ENCODE peak calls at places on chromosome 4, in eight cellular contexts. One of them, this sample, is unnamed.

GRCh38 chr4:88991746-88992145 is 65.2 kb downstream of the FAM13A start:
- DNase-seq in HT1080: peak
- DNase-seq in H1: no peak
- DNase-seq in HFFc6: peak
- DNase-seq in naive B cell: no peak
- DNase-seq in T-helper 2 cell: no peak
- DNase-seq in head of caudate nucleus: no peak
- DNase-seq in ELR: no peak
- DNase-seq in this sample: no peak

GRCh38 chr4:184810720-184811119 is 15.0 kb downstream of the ACSL1 start:
- DNase-seq in HT1080: no peak
- DNase-seq in naive B cell: no peak
- DNase-seq in head of caudate nucleus: no peak
- DNase-seq in H1: no peak
- DNase-seq in HFFc6: no peak
- DNase-seq in T-helper 2 cell: no peak
- DNase-seq in ELR: no peak
- DNase-seq in this sample: no peak

GRCh38 chr4:124449881-124450280 is 262.7 kb downstream of the ANKRD50 start:
- DNase-seq in HFFc6: no peak
- DNase-seq in naive B cell: no peak
- DNase-seq in H1: no peak
- DNase-seq in head of caudate nucleus: no peak
- DNase-seq in ELR: no peak
- DNase-seq in HT1080: no peak
- DNase-seq in T-helper 2 cell: no peak
- DNase-seq in this sample: no peak

GRCh38 chr4:72340803-72341431 is 228.1 kb downstream of the ADAMTS3 start:
- DNase-seq in HT1080: no peak
- DNase-seq in HFFc6: no peak
- DNase-seq in naive B cell: no peak
- DNase-seq in ELR: peak
- DNase-seq in T-helper 2 cell: no peak
- DNase-seq in H1: no peak
- DNase-seq in head of caudate nucleus: no peak
- DNase-seq in this sample: no peak

GRCh38 chr4:92303621-92304027 is at the start of gene GRID2:
- DNase-seq in ELR: peak
- DNase-seq in naive B cell: no peak
- DNase-seq in T-helper 2 cell: no peak
- DNase-seq in HFFc6: no peak
- DNase-seq in HT1080: no peak
- DNase-seq in H1: peak
- DNase-seq in head of caudate nucleus: peak
- DNase-seq in this sample: peak

GRCh38 chr4:151204925-151205524 is 71.9 kb upstream of the PRSS48 start:
- DNase-seq in T-helper 2 cell: no peak
- DNase-seq in naive B cell: no peak
- DNase-seq in H1: no peak
- DNase-seq in HT1080: no peak
- DNase-seq in HFFc6: no peak
- DNase-seq in head of caudate nucleus: no peak
- DNase-seq in ELR: no peak
- DNase-seq in this sample: no peak

GRCh38 chr4:15729910-15730533 is 27.2 kb downstream of the BST1 start:
- DNase-seq in ELR: peak
- DNase-seq in head of caudate nucleus: peak
- DNase-seq in HT1080: peak
- DNase-seq in T-helper 2 cell: peak
- DNase-seq in HFFc6: peak
- DNase-seq in H1: no peak
- DNase-seq in naive B cell: peak
- DNase-seq in this sample: peak

GRCh38 chr4:7013171-7013570 is 30.0 kb upstream of the TADA2B start:
- DNase-seq in ELR: no peak
- DNase-seq in HFFc6: no peak
- DNase-seq in naive B cell: peak
- DNase-seq in HT1080: no peak
- DNase-seq in T-helper 2 cell: no peak
- DNase-seq in head of caudate nucleus: no peak
- DNase-seq in H1: no peak
- DNase-seq in this sample: no peak

GRCh38 chr4:646460-646859 is 21.1 kb downstream of the PDE6B start:
- DNase-seq in ELR: no peak
- DNase-seq in HFFc6: no peak
- DNase-seq in head of caudate nucleus: no peak
- DNase-seq in naive B cell: no peak
- DNase-seq in H1: no peak
- DNase-seq in HT1080: no peak
- DNase-seq in T-helper 2 cell: peak
- DNase-seq in this sample: no peak

GRCh38 chr4:85968945-85969830 is 390.7 kb downstream of the MAPK10 start:
- DNase-seq in head of caudate nucleus: no peak
- DNase-seq in ELR: peak
- DNase-seq in naive B cell: peak
- DNase-seq in H1: no peak
- DNase-seq in HFFc6: peak
- DNase-seq in T-helper 2 cell: peak
- DNase-seq in HT1080: peak
- DNase-seq in this sample: peak

GRCh38 chr4:37685726-37686372 is 327 bp downstream of the RELL1 start:
- DNase-seq in naive B cell: peak
- DNase-seq in ELR: peak
- DNase-seq in HFFc6: no peak
- DNase-seq in head of caudate nucleus: peak
- DNase-seq in H1: no peak
- DNase-seq in HT1080: peak
- DNase-seq in T-helper 2 cell: peak
- DNase-seq in this sample: peak

GRCh38 chr4:168811793-168812651 is 198.0 kb downstream of the CBR4 start:
- DNase-seq in H1: no peak
- DNase-seq in HT1080: no peak
- DNase-seq in ELR: peak
- DNase-seq in head of caudate nucleus: no peak
- DNase-seq in naive B cell: no peak
- DNase-seq in T-helper 2 cell: no peak
- DNase-seq in HFFc6: peak
- DNase-seq in this sample: no peak

GRCh38 chr4:167290684-167291083 is 56.4 kb upstream of the SPOCK3 start:
- DNase-seq in HFFc6: no peak
- DNase-seq in head of caudate nucleus: no peak
- DNase-seq in H1: no peak
- DNase-seq in HT1080: no peak
- DNase-seq in ELR: peak
- DNase-seq in T-helper 2 cell: no peak
- DNase-seq in naive B cell: no peak
- DNase-seq in this sample: peak

GRCh38 chr4:113823291-113823659 is 61.7 kb upstream of the CAMK2D start:
- DNase-seq in head of caudate nucleus: no peak
- DNase-seq in naive B cell: no peak
- DNase-seq in ELR: peak
- DNase-seq in H1: no peak
- DNase-seq in HT1080: no peak
- DNase-seq in T-helper 2 cell: peak
- DNase-seq in HFFc6: no peak
- DNase-seq in this sample: no peak

GRCh38 chr4:129095811-129096454 is at the start of gene C4orf33:
- DNase-seq in head of caudate nucleus: peak
- DNase-seq in naive B cell: peak
- DNase-seq in T-helper 2 cell: peak
- DNase-seq in HT1080: peak
- DNase-seq in ELR: peak
- DNase-seq in HFFc6: peak
- DNase-seq in H1: peak
- DNase-seq in this sample: peak

GRCh38 chr4:94558392-94558920 is 106.7 kb downstream of the PDLIM5 start:
- DNase-seq in HFFc6: no peak
- DNase-seq in HT1080: no peak
- DNase-seq in T-helper 2 cell: no peak
- DNase-seq in H1: no peak
- DNase-seq in head of caudate nucleus: no peak
- DNase-seq in ELR: no peak
- DNase-seq in naive B cell: no peak
- DNase-seq in this sample: no peak

GRCh38 chr4:48756689-48757220 is 23.3 kb downstream of the FRYL start:
- DNase-seq in HT1080: peak
- DNase-seq in T-helper 2 cell: no peak
- DNase-seq in naive B cell: no peak
- DNase-seq in H1: no peak
- DNase-seq in HFFc6: peak
- DNase-seq in head of caudate nucleus: no peak
- DNase-seq in ELR: peak
- DNase-seq in this sample: no peak

GRCh38 chr4:143402776-143403550 is 66.3 kb downstream of the GAB1 start:
- DNase-seq in naive B cell: no peak
- DNase-seq in ELR: no peak
- DNase-seq in H1: no peak
- DNase-seq in T-helper 2 cell: peak
- DNase-seq in HFFc6: peak
- DNase-seq in HT1080: no peak
- DNase-seq in head of caudate nucleus: no peak
- DNase-seq in this sample: peak

GRCh38 chr4:114599231-114600065 is 841 bp downstream of the UGT8 start:
- DNase-seq in ELR: no peak
- DNase-seq in HT1080: no peak
- DNase-seq in T-helper 2 cell: no peak
- DNase-seq in naive B cell: peak
- DNase-seq in HFFc6: no peak
- DNase-seq in head of caudate nucleus: peak
- DNase-seq in H1: peak
- DNase-seq in this sample: no peak

GRCh38 chr4:76850010-76850441 is 47.9 kb downstream of the SOWAHB start:
- DNase-seq in head of caudate nucleus: no peak
- DNase-seq in H1: no peak
- DNase-seq in HFFc6: peak
- DNase-seq in naive B cell: no peak
- DNase-seq in ELR: peak
- DNase-seq in T-helper 2 cell: no peak
- DNase-seq in HT1080: peak
- DNase-seq in this sample: no peak

GRCh38 chr4:41655177-41655576 is 93.3 kb downstream of the PHOX2B start:
- DNase-seq in naive B cell: no peak
- DNase-seq in HT1080: peak
- DNase-seq in ELR: peak
- DNase-seq in T-helper 2 cell: no peak
- DNase-seq in head of caudate nucleus: no peak
- DNase-seq in H1: no peak
- DNase-seq in HFFc6: no peak
- DNase-seq in this sample: no peak

GRCh38 chr4:33381806-33382205 is 2661.6 kb downstream of the PCDH7 start:
- DNase-seq in ELR: peak
- DNase-seq in HFFc6: no peak
- DNase-seq in naive B cell: no peak
- DNase-seq in HT1080: no peak
- DNase-seq in head of caudate nucleus: no peak
- DNase-seq in T-helper 2 cell: no peak
- DNase-seq in H1: no peak
- DNase-seq in this sample: no peak

GRCh38 chr4:183360161-183360919 is 38.1 kb upstream of the CLDN24 start:
- DNase-seq in naive B cell: no peak
- DNase-seq in HT1080: peak
- DNase-seq in H1: no peak
- DNase-seq in ELR: peak
- DNase-seq in head of caudate nucleus: no peak
- DNase-seq in HFFc6: peak
- DNase-seq in T-helper 2 cell: no peak
- DNase-seq in this sample: no peak

GRCh38 chr4:78776031-78776728 is at the start of gene BMP2K:
- DNase-seq in ELR: peak
- DNase-seq in head of caudate nucleus: peak
- DNase-seq in HFFc6: peak
- DNase-seq in naive B cell: peak
- DNase-seq in HT1080: no peak
- DNase-seq in T-helper 2 cell: peak
- DNase-seq in H1: peak
- DNase-seq in this sample: peak

GRCh38 chr4:113888006-113888405 is 91.4 kb downstream of the ARSJ start:
- DNase-seq in ELR: no peak
- DNase-seq in HFFc6: no peak
- DNase-seq in head of caudate nucleus: no peak
- DNase-seq in HT1080: no peak
- DNase-seq in T-helper 2 cell: no peak
- DNase-seq in H1: no peak
- DNase-seq in naive B cell: no peak
- DNase-seq in this sample: no peak

GRCh38 chr4:123838426-123838825 is 441.8 kb downstream of the SPRY1 start:
- DNase-seq in head of caudate nucleus: no peak
- DNase-seq in ELR: peak
- DNase-seq in H1: no peak
- DNase-seq in naive B cell: no peak
- DNase-seq in HFFc6: no peak
- DNase-seq in HT1080: no peak
- DNase-seq in T-helper 2 cell: no peak
- DNase-seq in this sample: no peak

GRCh38 chr4:32672369-32672768 is 1952.2 kb downstream of the PCDH7 start:
- DNase-seq in HFFc6: no peak
- DNase-seq in H1: no peak
- DNase-seq in naive B cell: no peak
- DNase-seq in HT1080: no peak
- DNase-seq in head of caudate nucleus: no peak
- DNase-seq in T-helper 2 cell: no peak
- DNase-seq in ELR: no peak
- DNase-seq in this sample: no peak

GRCh38 chr4:178633263-178633662 is 1191.0 kb upstream of the AGA start:
- DNase-seq in T-helper 2 cell: no peak
- DNase-seq in head of caudate nucleus: no peak
- DNase-seq in ELR: peak
- DNase-seq in HT1080: no peak
- DNase-seq in HFFc6: no peak
- DNase-seq in H1: no peak
- DNase-seq in naive B cell: no peak
- DNase-seq in this sample: no peak

GRCh38 chr4:105472871-105473339 is 957 bp downstream of the PPA2 start:
- DNase-seq in HFFc6: no peak
- DNase-seq in HT1080: no peak
- DNase-seq in T-helper 2 cell: no peak
- DNase-seq in naive B cell: no peak
- DNase-seq in head of caudate nucleus: no peak
- DNase-seq in ELR: peak
- DNase-seq in H1: no peak
- DNase-seq in this sample: no peak

GRCh38 chr4:7303561-7303960 is 111.2 kb downstream of the SORCS2 start:
- DNase-seq in T-helper 2 cell: no peak
- DNase-seq in head of caudate nucleus: no peak
- DNase-seq in HFFc6: no peak
- DNase-seq in HT1080: no peak
- DNase-seq in ELR: no peak
- DNase-seq in H1: no peak
- DNase-seq in naive B cell: no peak
- DNase-seq in this sample: no peak

This sample was measured in midbrain.